ENCODE peak calls at places on chromosomes 16 and 17, in four cellular contexts. D is choroid plexus epithelial cell, W is astrocyte of the cerebellum, A is cardiac muscle cell. B is an unnamed sample.

GRCh38 chr16:69559164-69559563 is 6.6 kb upstream of the NFAT5 start:
- DNase-seq in A (no peak), D (no peak), W (no peak), B (no peak)

GRCh38 chr16:76583466-76583865 is 306.3 kb downstream of the CNTNAP4 start:
- DNase-seq in D (peak; percentile 0), W (peak; percentile 4), A (peak; percentile 21), B (peak; percentile 39)

GRCh38 chr17:70355185-70355584 is 185.9 kb downstream of the KCNJ2 start:
- DNase-seq in D (peak; percentile 49), A (no peak), W (no peak), B (no peak)

GRCh38 chr17:56727876-56728617 is 105.7 kb downstream of the C17orf67 start:
- DNase-seq in D (no peak), A (no peak), W (no peak), B (no peak)

GRCh38 chr17:32235588-32235987 is 30.0 kb upstream of the RHBDL3 start:
- DNase-seq in A (no peak), D (no peak), W (no peak), B (no peak)

GRCh38 chr17:37608369-37609169 is 649 bp downstream of the SYNRG start:
- DNase-seq in A (peak; percentile 85), W (no peak), D (peak; percentile 54), B (no peak)

GRCh38 chr17:35773129-35773528 is 12.4 kb downstream of the C17orf50 start:
- DNase-seq in D (no peak), A (no peak), W (no peak), B (no peak)

GRCh38 chr16:71927383-71927782 is 32.1 kb downstream of the IST1 start:
- DNase-seq in A (peak; percentile 38), W (peak; percentile 88), D (peak; percentile 92), B (peak; percentile 92)

GRCh38 chr17:76079577-76080206 is 710 bp downstream of the ZACN start:
- DNase-seq in A (peak; percentile 24), W (no peak), D (peak; percentile 32), B (no peak)

GRCh38 chr16:19884021-19884485 is 595 bp downstream of the GPRC5B start:
- DNase-seq in W (no peak), D (no peak), A (peak; percentile 38), B (no peak)

GRCh38 chr17:64245218-64246145 is 17.6 kb downstream of the TEX2 start:
- DNase-seq in D (no peak), W (no peak), A (no peak), B (no peak)

GRCh38 chr17:27811961-27812360 is 11.6 kb upstream of the NOS2 start:
- DNase-seq in D (no peak), A (no peak), W (no peak), B (no peak)

GRCh38 chr16:68993885-68994284 is 111.6 kb upstream of the HAS3 start:
- DNase-seq in D (peak; percentile 89), W (peak; percentile 72), A (no peak), B (peak; percentile 60)

GRCh38 chr16:70694088-70694487 is 8.2 kb upstream of the MTSS2 start:
- DNase-seq in D (peak; percentile 70), W (peak; percentile 44), A (no peak), B (no peak)

GRCh38 chr16:78364501-78364900 is 265.0 kb downstream of the WWOX start:
- DNase-seq in W (no peak), A (no peak), D (no peak), B (peak; percentile 5)

GRCh38 chr17:82246365-82247174 is 17.7 kb downstream of the SLC16A3 start:
- DNase-seq in A (no peak), D (peak; percentile 83), W (no peak), B (no peak)

GRCh38 chr17:45240905-45241314 is 19.2 kb downstream of the FMNL1 start:
- DNase-seq in A (no peak), D (no peak), W (no peak), B (no peak)

GRCh38 chr16:67241008-67241900 is 6.0 kb downstream of the FHOD1 start:
- DNase-seq in A (no peak), D (peak; percentile 73), W (no peak), B (no peak)

GRCh38 chr17:50027639-50028206 is 28.2 kb upstream of the ITGA3 start:
- DNase-seq in D (peak; percentile 93), A (no peak), W (peak; percentile 82), B (peak; percentile 91)

GRCh38 chr17:12395733-12396354 is 269.8 kb upstream of the MYOCD start:
- DNase-seq in A (peak; percentile 25), W (no peak), D (peak; percentile 61), B (no peak)

GRCh38 chr16:9868606-9869149 is 313.6 kb downstream of the GRIN2A start:
- DNase-seq in D (no peak), W (no peak), A (no peak), B (no peak)

GRCh38 chr16:58451945-58452401 is 48.0 kb upstream of the NDRG4 start:
- DNase-seq in W (no peak), D (peak; percentile 22), A (no peak), B (no peak)

GRCh38 chr16:89319883-89320716 is 102.6 kb downstream of the ZNF778 start:
- DNase-seq in W (no peak), D (peak; percentile 76), A (peak; percentile 76), B (no peak)

GRCh38 chr17:21549107-21549687 is 143.1 kb upstream of the KCNJ18 start:
- DNase-seq in A (no peak), W (no peak), D (peak; percentile 63), B (no peak)

GRCh38 chr17:46910179-46910927 is 12.6 kb upstream of the GOSR2 start:
- DNase-seq in W (no peak), A (no peak), D (no peak), B (no peak)

GRCh38 chr17:62058611-62059010 is 6.5 kb downstream of the MED13 start:
- DNase-seq in A (no peak), D (no peak), W (no peak), B (no peak)

GRCh38 chr16:70715113-70715711 is 29.4 kb upstream of the MTSS2 start:
- DNase-seq in W (no peak), A (no peak), D (peak; percentile 88), B (peak; percentile 91)

GRCh38 chr16:68446941-68447675 is 1.2 kb downstream of the SMPD3 start:
- DNase-seq in A (no peak), W (no peak), D (no peak), B (no peak)

GRCh38 chr17:40399185-40399584 is 18.5 kb downstream of the TOP2A start:
- DNase-seq in W (peak; percentile 53), D (peak; percentile 82), A (peak; percentile 81), B (no peak)

GRCh38 chr16:2815299-2815771 is 1.7 kb upstream of the PRSS21 start:
- DNase-seq in A (no peak), D (no peak), W (no peak), B (no peak)

GRCh38 chr16:2818278-2818876 is 1.3 kb downstream of the PRSS21 start:
- DNase-seq in W (no peak), A (no peak), D (no peak), B (no peak)

GRCh38 chr16:2814757-2815298 is 2.2 kb upstream of the PRSS21 start:
- DNase-seq in D (no peak), W (no peak), A (no peak), B (no peak)

GRCh38 chr16:2817496-2818277 is 650 bp downstream of the PRSS21 start:
- DNase-seq in A (no peak), W (no peak), D (no peak), B (no peak)

GRCh38 chr16:2816751-2817495 is at the start of gene PRSS21:
- DNase-seq in W (no peak), D (no peak), A (no peak), B (no peak)
- TF ChIP-seq CTCF in W (no peak), D (no peak), A (no peak), B (no peak)

DNA sequence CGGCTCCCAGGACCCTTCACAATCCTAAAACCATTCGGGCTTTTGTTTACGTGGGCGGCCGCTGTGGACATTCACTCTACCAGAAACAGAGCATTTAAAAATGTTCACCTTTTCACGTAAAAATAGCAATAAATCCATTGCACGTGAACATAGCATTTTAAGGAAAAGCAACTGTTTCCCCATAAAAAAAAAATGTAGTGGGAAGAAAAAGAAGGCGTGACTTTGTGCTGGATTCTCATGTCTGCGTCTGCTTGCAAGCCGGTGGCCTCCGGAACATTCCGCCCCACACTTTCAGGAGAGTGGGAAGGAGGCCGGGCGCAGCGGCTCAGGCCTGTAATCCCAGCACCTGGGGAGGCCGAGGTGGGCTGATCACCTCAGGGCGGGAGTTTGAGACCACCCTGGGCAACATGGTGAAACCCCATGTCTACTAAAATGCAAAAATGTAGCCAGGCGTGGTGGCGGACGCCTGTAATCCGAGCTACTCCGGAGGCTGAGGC is 13.4 kb upstream of the GNG13 start:
- DNase-seq in A (no peak), W (no peak), D (no peak), B (no peak)
- H3K4me3 ChIP-seq in A (no peak overlapping the region), W (no peak overlapping the region), D (no peak overlapping the region), B (no peak overlapping the region)

DNA sequence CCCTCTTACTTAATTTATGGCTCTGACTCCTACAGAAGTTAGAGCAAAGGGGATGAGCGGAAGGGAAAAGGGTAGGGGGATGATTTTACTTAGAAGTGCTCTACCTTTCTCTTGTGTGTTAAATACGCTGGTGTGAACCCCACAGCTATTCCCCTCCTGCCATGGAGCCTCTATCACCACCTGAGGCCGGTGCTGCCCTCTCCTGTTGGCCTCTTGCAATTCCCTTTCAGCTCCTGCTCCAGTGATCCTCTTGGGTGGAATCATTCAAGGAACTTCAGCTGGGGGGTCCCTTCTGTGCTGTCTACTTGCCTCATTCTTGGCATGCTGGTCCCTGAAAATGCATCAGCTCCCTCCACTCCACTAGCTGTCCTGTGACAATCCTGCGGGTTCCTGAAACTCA is 41.8 kb upstream of the CDH8 start:
- DNase-seq in D (peak; percentile 4), A (peak; percentile 41), W (no peak), B (no peak)
- TF ChIP-seq CTCF in D (peak; percentile 25), A (no peak), W (peak; percentile 33), B (peak; percentile 50)

DNA sequence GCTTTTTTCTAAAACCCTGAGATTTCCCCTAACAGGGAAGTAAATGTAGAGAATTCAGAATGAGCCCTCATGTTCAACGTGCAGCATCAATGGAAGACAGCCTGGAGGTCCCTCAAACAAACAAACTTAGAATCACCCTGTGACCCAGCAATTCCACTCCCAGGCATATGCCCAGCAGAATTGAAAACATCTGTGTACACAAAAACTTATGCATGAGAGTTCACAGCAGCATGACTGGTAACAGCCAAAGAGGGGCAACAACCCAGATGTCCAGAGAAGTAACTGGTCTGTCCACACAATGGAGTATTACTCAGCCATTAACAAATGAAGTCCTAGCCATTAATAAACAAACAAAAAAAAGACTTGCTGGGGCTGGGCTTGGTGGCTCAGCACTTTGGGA is 252.7 kb downstream of the PARN start:
- DNase-seq in W (no peak), A (no peak), D (peak; percentile 24), B (no peak)
- H3K4me3 ChIP-seq in W (no peak overlapping the region), A (no peak overlapping the region), D (no peak overlapping the region), B (no peak overlapping the region)

GRCh38 chr16:27315333-27316037 is 1.7 kb downstream of the IL4R start:
- DNase-seq in W (no peak), A (peak; percentile 38), D (peak; percentile 59), B (no peak)
- TF ChIP-seq CTCF in W (peak; percentile 16), A (peak; percentile 25), D (peak; percentile 46), B (no peak)

GRCh38 chr17:10197721-10198508 is 491 bp downstream of the GAS7 start:
- DNase-seq in W (no peak), A (peak; percentile 55), D (peak; percentile 15), B (no peak)
- H3K4me3 ChIP-seq in W (peak overlapping the region; percentile 38), A (peak overlapping the region; percentile 80), D (peak overlapping the region; percentile 60), B (peak overlapping the region; percentile 66)

DNA sequence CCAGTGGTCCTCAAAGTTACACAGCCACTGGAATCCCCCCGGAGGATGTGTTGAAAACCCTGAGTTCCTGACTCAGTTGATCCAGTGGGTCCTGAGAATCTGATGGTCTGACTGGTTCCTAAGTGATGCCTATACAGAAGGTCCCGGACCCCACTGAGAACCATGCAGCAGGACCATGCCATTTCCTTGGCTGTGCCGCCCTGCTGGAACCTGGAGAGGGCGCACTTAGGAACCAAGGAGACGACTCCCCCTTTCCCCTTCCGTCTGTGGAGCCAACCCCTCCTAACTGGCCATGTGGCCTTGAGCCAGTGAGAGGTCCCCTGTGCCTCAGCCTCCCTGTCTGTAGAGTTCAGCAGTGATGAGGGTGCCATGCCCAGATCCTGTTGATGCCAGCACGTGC is 22.0 kb downstream of the C16orf74 start:
- DNase-seq in D (no peak), A (no peak), W (no peak), B (no peak)
- TF ChIP-seq CTCF in D (peak; percentile 40), A (peak; percentile 39), W (peak; percentile 40), B (peak; percentile 36)